ENCODE peak calls at places on chromosome 19, in four cellular contexts. One of them, this sample, is unnamed.

GRCh38 chr19:12701596-12702282 is 5.3 kb upstream of the FBXW9 start:
- DNase-seq in left cardiac atrium: no peak
- DNase-seq in AG09319: no peak
- DNase-seq in adrenal gland: no peak
- DNase-seq in this sample: no peak

GRCh38 chr19:38318595-38319142 is 976 bp upstream of the KCNK6 start:
- DNase-seq in adrenal gland: no peak
- DNase-seq in left cardiac atrium: peak; percentile 50
- DNase-seq in AG09319: no peak
- DNase-seq in this sample: no peak

GRCh38 chr19:19775891-19776205 is 42.9 kb upstream of the ZNF14 start:
- DNase-seq in left cardiac atrium: no peak
- DNase-seq in adrenal gland: no peak
- DNase-seq in AG09319: no peak
- DNase-seq in this sample: no peak

GRCh38 chr19:1469936-1470863 is 8.8 kb downstream of the C19orf25 start:
- DNase-seq in AG09319: no peak
- DNase-seq in adrenal gland: no peak
- DNase-seq in left cardiac atrium: peak; percentile 70
- DNase-seq in this sample: no peak

GRCh38 chr19:18340990-18341868 is 831 bp downstream of the PGPEP1 start:
- DNase-seq in adrenal gland: peak; percentile 83
- DNase-seq in left cardiac atrium: peak; percentile 67
- DNase-seq in AG09319: no peak
- DNase-seq in this sample: peak; percentile 39

GRCh38 chr19:686589-687297 is 8.5 kb downstream of the PRSS57 start:
- DNase-seq in left cardiac atrium: no peak
- DNase-seq in adrenal gland: no peak
- DNase-seq in AG09319: no peak
- DNase-seq in this sample: no peak

GRCh38 chr19:2247433-2248101 is 1.6 kb upstream of the AMH start:
- DNase-seq in AG09319: no peak
- DNase-seq in left cardiac atrium: peak; percentile 18
- DNase-seq in adrenal gland: no peak
- DNase-seq in this sample: no peak

GRCh38 chr19:19152668-19153384 is 14.5 kb upstream of the TMEM161A start:
- DNase-seq in AG09319: no peak
- DNase-seq in adrenal gland: no peak
- DNase-seq in left cardiac atrium: no peak
- DNase-seq in this sample: no peak

GRCh38 chr19:50906217-50906616 is 5.0 kb downstream of the KLK4 start:
- DNase-seq in adrenal gland: no peak
- DNase-seq in left cardiac atrium: no peak
- DNase-seq in AG09319: no peak
- DNase-seq in this sample: no peak

GRCh38 chr19:58319241-58319640 is 7.6 kb upstream of the ZSCAN22 start:
- DNase-seq in AG09319: no peak
- DNase-seq in left cardiac atrium: no peak
- DNase-seq in adrenal gland: no peak
- DNase-seq in this sample: no peak

GRCh38 chr19:3142292-3142670 is 6.4 kb downstream of the GNA15 start:
- DNase-seq in adrenal gland: no peak
- DNase-seq in AG09319: peak; percentile 57
- DNase-seq in left cardiac atrium: no peak
- DNase-seq in this sample: no peak

GRCh38 chr19:38090561-38090960 is 133.5 kb downstream of the DPF1 start:
- DNase-seq in adrenal gland: peak; percentile 26
- DNase-seq in AG09319: no peak
- DNase-seq in left cardiac atrium: peak; percentile 24
- DNase-seq in this sample: no peak

GRCh38 chr19:7550987-7551761 is 15.7 kb downstream of the PNPLA6 start:
- DNase-seq in AG09319: no peak
- DNase-seq in adrenal gland: peak; percentile 77
- DNase-seq in left cardiac atrium: peak; percentile 75
- DNase-seq in this sample: no peak

GRCh38 chr19:32318884-32319520 is 26.4 kb upstream of the ZNF507 start:
- DNase-seq in left cardiac atrium: no peak
- DNase-seq in adrenal gland: peak; percentile 37
- DNase-seq in AG09319: no peak
- DNase-seq in this sample: peak; percentile 31

GRCh38 chr19:50858896-50859295 is 4.2 kb downstream of the KLK3 start:
- DNase-seq in adrenal gland: no peak
- DNase-seq in AG09319: no peak
- DNase-seq in left cardiac atrium: no peak
- DNase-seq in this sample: no peak

GRCh38 chr19:2446390-2446789 is 10.4 kb downstream of the LMNB2 start:
- DNase-seq in AG09319: no peak
- DNase-seq in adrenal gland: no peak
- DNase-seq in left cardiac atrium: no peak
- DNase-seq in this sample: no peak

GRCh38 chr19:45878043-45878794 is 7.7 kb downstream of the IRF2BP1 start:
- DNase-seq in adrenal gland: no peak
- DNase-seq in AG09319: no peak
- DNase-seq in left cardiac atrium: no peak
- DNase-seq in this sample: no peak

GRCh38 chr19:11606484-11606883 is 9.2 kb downstream of the ZNF627 start:
- DNase-seq in AG09319: no peak
- DNase-seq in adrenal gland: no peak
- DNase-seq in left cardiac atrium: no peak
- DNase-seq in this sample: no peak

GRCh38 chr19:47186337-47187022 is 44.5 kb downstream of the BBC3 start:
- DNase-seq in left cardiac atrium: no peak
- DNase-seq in AG09319: no peak
- DNase-seq in adrenal gland: no peak
- DNase-seq in this sample: no peak

GRCh38 chr19:38634757-38635482 is 12.5 kb upstream of the ACTN4 start:
- DNase-seq in adrenal gland: peak; percentile 72
- DNase-seq in AG09319: no peak
- DNase-seq in left cardiac atrium: peak; percentile 73
- DNase-seq in this sample: peak; percentile 73

GRCh38 chr19:41703602-41704293 is 4.7 kb upstream of the CEACAM5 start:
- DNase-seq in left cardiac atrium: no peak
- DNase-seq in adrenal gland: no peak
- DNase-seq in AG09319: no peak
- DNase-seq in this sample: no peak

GRCh38 chr19:50357178-50358100 is 8.0 kb downstream of the NAPSA start:
- DNase-seq in left cardiac atrium: peak; percentile 83
- DNase-seq in AG09319: no peak
- DNase-seq in adrenal gland: peak; percentile 73
- DNase-seq in this sample: peak; percentile 63

GRCh38 chr19:7391218-7391670 is 42.5 kb downstream of the ARHGEF18 start:
- DNase-seq in AG09319: no peak
- DNase-seq in adrenal gland: no peak
- DNase-seq in left cardiac atrium: no peak
- DNase-seq in this sample: peak; percentile 33

GRCh38 chr19:45293682-45294081 is 29.0 kb downstream of the CKM start:
- DNase-seq in left cardiac atrium: no peak
- DNase-seq in adrenal gland: no peak
- DNase-seq in AG09319: no peak
- DNase-seq in this sample: no peak

GRCh38 chr19:14843587-14843986 is 5.1 kb downstream of the OR7A10 start:
- DNase-seq in AG09319: no peak
- DNase-seq in left cardiac atrium: no peak
- DNase-seq in adrenal gland: no peak
- DNase-seq in this sample: no peak

GRCh38 chr19:16888629-16889371 is at the start of gene F2RL3:
- DNase-seq in left cardiac atrium: peak; percentile 72
- DNase-seq in adrenal gland: peak; percentile 72
- DNase-seq in AG09319: no peak
- DNase-seq in this sample: no peak

GRCh38 chr19:34578751-34579150 is 97.2 kb downstream of the WTIP start:
- DNase-seq in left cardiac atrium: no peak
- DNase-seq in AG09319: no peak
- DNase-seq in adrenal gland: no peak
- DNase-seq in this sample: no peak

GRCh38 chr19:33226550-33227241 is 1.0 kb upstream of the SLC7A10 start:
- DNase-seq in left cardiac atrium: no peak
- DNase-seq in adrenal gland: no peak
- DNase-seq in AG09319: no peak
- DNase-seq in this sample: no peak

GRCh38 chr19:10335149-10336053 is 2.1 kb upstream of the RAVER1 start:
- DNase-seq in left cardiac atrium: no peak
- DNase-seq in AG09319: no peak
- DNase-seq in adrenal gland: no peak
- DNase-seq in this sample: no peak

GRCh38 chr19:11963566-11964355 is 1.1 kb upstream of the ZNF763 start:
- DNase-seq in left cardiac atrium: peak; percentile 85
- DNase-seq in AG09319: peak; percentile 40
- DNase-seq in adrenal gland: peak; percentile 78
- DNase-seq in this sample: no peak

GRCh38 chr19:57016491-57016890 is 103.3 kb upstream of the USP29 start:
- DNase-seq in adrenal gland: no peak
- DNase-seq in left cardiac atrium: no peak
- DNase-seq in AG09319: no peak
- DNase-seq in this sample: no peak

GRCh38 chr19:38975861-38976271 is 324 bp upstream of the FBXO17 start:
- DNase-seq in adrenal gland: peak; percentile 26
- DNase-seq in AG09319: no peak
- DNase-seq in left cardiac atrium: peak; percentile 39
- DNase-seq in this sample: peak; percentile 85

GRCh38 chr19:16608290-16608704 is 19.7 kb downstream of the MED26 start:
- DNase-seq in adrenal gland: peak; percentile 64
- DNase-seq in left cardiac atrium: no peak
- DNase-seq in AG09319: peak; percentile 16
- DNase-seq in this sample: no peak

GRCh38 chr19:41324921-41325639 is 15.1 kb downstream of the CCDC97 start:
- DNase-seq in AG09319: no peak
- DNase-seq in left cardiac atrium: peak; percentile 87
- DNase-seq in adrenal gland: peak; percentile 83
- DNase-seq in this sample: peak; percentile 82

GRCh38 chr19:38227272-38228004 is 3.4 kb upstream of the DPF1 start:
- DNase-seq in left cardiac atrium: no peak
- DNase-seq in AG09319: no peak
- DNase-seq in adrenal gland: no peak
- DNase-seq in this sample: no peak

GRCh38 chr19:15426485-15427349 is 7.9 kb upstream of the AKAP8L start:
- DNase-seq in AG09319: no peak
- DNase-seq in left cardiac atrium: no peak
- DNase-seq in adrenal gland: no peak
- DNase-seq in this sample: no peak

GRCh38 chr19:40542197-40542859 is 34.3 kb upstream of the SHKBP1 start:
- DNase-seq in adrenal gland: peak; percentile 50
- DNase-seq in AG09319: no peak
- DNase-seq in left cardiac atrium: peak; percentile 59
- DNase-seq in this sample: no peak

GRCh38 chr19:38183227-38183914 is 40.7 kb downstream of the DPF1 start:
- DNase-seq in left cardiac atrium: peak; percentile 59
- DNase-seq in adrenal gland: peak; percentile 43
- DNase-seq in AG09319: no peak
- DNase-seq in this sample: no peak

GRCh38 chr19:51075998-51076397 is 6.7 kb downstream of the KLK14 start:
- DNase-seq in left cardiac atrium: no peak
- DNase-seq in AG09319: no peak
- DNase-seq in adrenal gland: peak; percentile 37
- DNase-seq in this sample: no peak

GRCh38 chr19:32692727-32693061 is 1.1 kb downstream of the NUDT19 start:
- DNase-seq in AG09319: no peak
- DNase-seq in left cardiac atrium: no peak
- DNase-seq in adrenal gland: no peak
- DNase-seq in this sample: no peak